ENCODE peak calls at places on chromosomes 1 and 21, in eight cellular contexts. A, B, T, H, R, U, O and J are unnamed samples.

GRCh38 chr1:169163059-169163458 is 56.6 kb downstream of the ATP1B1 start:
- DNase-seq in T (no peak), R (no peak), U (no peak), B (no peak), O (peak), A (no peak), H (no peak), J (no peak)

GRCh38 chr1:158931055-158931737 is at the start of gene PYHIN1:
- DNase-seq in R (no peak), O (no peak), A (no peak), B (no peak), U (no peak), T (no peak), H (peak), J (no peak)

GRCh38 chr1:203807211-203807610 is 11.8 kb downstream of the ZBED6 start:
- DNase-seq in H (no peak), T (no peak), B (peak), O (peak), A (no peak), U (no peak), R (no peak), J (no peak)

GRCh38 chr1:3501856-3502665 is 47.6 kb downstream of the ARHGEF16 start:
- DNase-seq in B (no peak), T (peak), R (peak), A (peak), U (peak), O (peak), H (no peak), J (peak)

GRCh38 chr1:192913683-192914082 is 104.8 kb downstream of the RGS2 start:
- DNase-seq in U (no peak), T (no peak), H (no peak), B (no peak), A (no peak), O (no peak), R (peak), J (no peak)

GRCh38 chr1:246063013-246063616 is 444.0 kb downstream of the SMYD3 start:
- DNase-seq in B (no peak), U (no peak), R (no peak), T (no peak), H (no peak), A (no peak), O (no peak), J (no peak)

GRCh38 chr1:220544901-220545303 is 17.0 kb downstream of the MARK1 start:
- DNase-seq in R (no peak), T (peak), A (no peak), O (no peak), U (peak), B (no peak), H (no peak), J (no peak)

GRCh38 chr1:145720556-145720877 is 1.2 kb downstream of the CD160 start:
- DNase-seq in T (no peak), R (no peak), O (peak), H (no peak), B (peak), A (no peak), U (peak), J (no peak)

GRCh38 chr21:38875694-38876492 is 70.2 kb downstream of the ETS2 start:
- DNase-seq in A (no peak), T (no peak), B (no peak), H (no peak), O (peak), R (no peak), U (no peak), J (no peak)

GRCh38 chr1:41557751-41558455 is 73.4 kb upstream of the EDN2 start:
- DNase-seq in T (no peak), R (no peak), U (no peak), B (no peak), H (no peak), O (no peak), A (peak), J (peak)

GRCh38 chr1:46303038-46303871 is at the start of the genes LRRC41 and UQCRH:
- DNase-seq in A (peak), H (peak), R (peak), T (peak), B (peak), O (peak), U (peak), J (peak)

GRCh38 chr21:17196619-17197018 is 316.2 kb upstream of the CXADR start:
- DNase-seq in B (no peak), O (no peak), U (no peak), H (no peak), A (no peak), T (no peak), R (no peak), J (no peak)

GRCh38 chr1:218397752-218398339 is 52.7 kb downstream of the TGFB2 start:
- DNase-seq in H (no peak), O (peak), B (no peak), R (no peak), U (peak), A (no peak), T (no peak), J (no peak)

GRCh38 chr21:42063578-42064521 is 7.3 kb upstream of the UMODL1 start:
- DNase-seq in H (peak), R (no peak), U (no peak), B (no peak), T (no peak), O (no peak), A (no peak), J (peak)

GRCh38 chr1:34186741-34187494 is 10.2 kb downstream of the C1orf94 start:
- DNase-seq in A (no peak), T (no peak), O (no peak), H (no peak), B (no peak), R (no peak), U (no peak), J (no peak)

GRCh38 chr21:15195768-15196167 is 131.0 kb upstream of the NRIP1 start:
- DNase-seq in B (no peak), A (peak), H (no peak), T (no peak), O (no peak), R (no peak), U (no peak), J (no peak)

GRCh38 chr1:186187601-186188000 is 187.5 kb downstream of the TPR start:
- DNase-seq in H (no peak), B (no peak), U (no peak), A (no peak), R (no peak), O (no peak), T (no peak), J (no peak)

GRCh38 chr1:41504126-41505035 is 19.9 kb upstream of the EDN2 start:
- DNase-seq in U (peak), R (no peak), B (no peak), O (peak), T (no peak), A (no peak), H (no peak), J (no peak)

GRCh38 chr1:227272428-227272827 is 45.9 kb downstream of the CDC42BPA start:
- DNase-seq in B (no peak), R (no peak), U (no peak), T (no peak), O (no peak), H (no peak), A (no peak), J (no peak)

GRCh38 chr1:32892368-32893197 is 6.3 kb downstream of the HPCA start:
- DNase-seq in B (no peak), A (no peak), T (peak), R (peak), U (peak), H (no peak), O (no peak), J (peak)

GRCh38 chr1:174704300-174704699 is 256.5 kb downstream of the GPR52 start:
- DNase-seq in T (no peak), B (no peak), H (no peak), O (no peak), R (no peak), U (no peak), A (no peak), J (no peak)

GRCh38 chr1:229022595-229023350 is 248.1 kb upstream of the RAB4A start:
- DNase-seq in R (no peak), H (no peak), T (no peak), B (no peak), A (no peak), U (no peak), O (no peak), J (no peak)

GRCh38 chr1:5525597-5526384 is 466.4 kb downstream of the NPHP4 start:
- DNase-seq in A (no peak), T (no peak), H (no peak), O (no peak), U (no peak), B (no peak), R (no peak), J (no peak)

GRCh38 chr1:51294566-51295184 is 35.7 kb downstream of the TTC39A start:
- DNase-seq in T (no peak), O (no peak), A (no peak), B (no peak), H (no peak), U (no peak), R (no peak), J (no peak)

GRCh38 chr1:4626061-4626460 is 28.3 kb upstream of the AJAP1 start:
- DNase-seq in R (no peak), A (no peak), H (no peak), O (no peak), U (no peak), T (no peak), B (no peak), J (no peak)

GRCh38 chr1:153968000-153968363 is 280 bp downstream of the CREB3L4 start:
- DNase-seq in H (no peak), T (peak), O (no peak), A (no peak), U (no peak), R (peak), B (no peak), J (peak)

GRCh38 chr1:10975567-10976326 is 36.7 kb upstream of the TARDBP start:
- DNase-seq in T (no peak), A (no peak), H (no peak), U (peak), B (peak), O (peak), R (no peak), J (no peak)

GRCh38 chr1:27660300-27660837 is 11.6 kb downstream of the IFI6 start:
- DNase-seq in O (no peak), A (no peak), R (no peak), T (no peak), H (no peak), B (no peak), U (no peak), J (no peak)

GRCh38 chr1:101002551-101002950 is 23.0 kb downstream of the DPH5 start:
- DNase-seq in O (peak), R (no peak), B (no peak), U (peak), T (no peak), A (no peak), H (no peak), J (no peak)

GRCh38 chr1:55476445-55477015 is 261.4 kb upstream of the USP24 start:
- DNase-seq in T (no peak), B (no peak), R (no peak), H (no peak), A (no peak), O (no peak), U (no peak), J (no peak)

GRCh38 chr1:27567931-27568246 is 36.1 kb downstream of the AHDC1 start:
- DNase-seq in T (no peak), B (no peak), U (no peak), A (no peak), O (no peak), R (no peak), H (no peak), J (no peak)

GRCh38 chr1:9135145-9135836 is 6.4 kb upstream of the GPR157 start:
- DNase-seq in U (peak), T (no peak), R (no peak), B (no peak), H (no peak), O (no peak), A (no peak), J (peak)
- H3K27ac ChIP-seq in U (no peak), T (no peak), R (no peak), B (no peak), H (no peak), O (no peak), A (no peak), J (no peak)

GRCh38 chr21:44296916-44297315 is 2.9 kb upstream of the PFKL start:
- DNase-seq in U (no peak), H (no peak), R (no peak), A (no peak), O (no peak), B (no peak), T (no peak), J (no peak)
- H3K27ac ChIP-seq in U (no peak), H (no peak), R (no peak), A (no peak), O (no peak), B (no peak), T (no peak), J (no peak)

DNA sequence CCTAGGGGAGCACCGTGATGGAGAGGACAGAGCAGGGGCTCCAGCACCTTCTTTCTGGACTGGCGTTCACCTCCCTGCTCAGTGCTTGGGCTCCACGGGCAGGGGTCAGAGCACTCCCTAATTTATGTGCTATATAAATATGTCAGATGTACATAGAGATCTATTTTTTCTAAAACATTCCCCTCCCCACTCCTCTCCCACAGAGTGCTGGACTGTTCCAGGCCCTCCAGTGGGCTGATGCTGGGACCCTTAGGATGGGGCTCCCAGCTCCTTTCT is 5.2 kb downstream of the ELF3 start:
- DNase-seq in R (no peak), T (no peak), B (no peak), O (no peak), A (no peak), H (no peak), U (no peak), J (no peak)
- H3K27ac ChIP-seq in R (no peak), T (no peak), B (no peak), O (no peak), A (no peak), H (peak), U (no peak), J (no peak)

GRCh38 chr1:208272713-208273112 is 28.5 kb upstream of the PLXNA2 start:
- DNase-seq in U (no peak), O (no peak), B (no peak), T (no peak), A (no peak), H (no peak), R (no peak), J (no peak)
- H3K27ac ChIP-seq in U (no peak), O (no peak), B (no peak), T (no peak), A (no peak), H (no peak), R (no peak), J (no peak)

GRCh38 chr1:12544357-12544756 is 73.7 kb downstream of the DHRS3 start:
- DNase-seq in A (no peak), U (peak), H (no peak), O (no peak), R (no peak), B (no peak), T (no peak), J (no peak)

GRCh38 chr1:12546771-12547585 is 71.0 kb downstream of the DHRS3 start:
- DNase-seq in B (no peak), U (no peak), T (no peak), O (no peak), R (peak), H (no peak), A (peak), J (peak)

GRCh38 chr1:12542596-12543592 is 75.1 kb downstream of the DHRS3 start:
- DNase-seq in B (no peak), T (no peak), R (no peak), U (no peak), A (no peak), O (no peak), H (no peak), J (no peak)

GRCh38 chr1:12543747-12544146 is 74.3 kb downstream of the DHRS3 start:
- DNase-seq in U (no peak), R (no peak), B (no peak), H (no peak), O (peak), A (peak), T (no peak), J (no peak)

DNA sequence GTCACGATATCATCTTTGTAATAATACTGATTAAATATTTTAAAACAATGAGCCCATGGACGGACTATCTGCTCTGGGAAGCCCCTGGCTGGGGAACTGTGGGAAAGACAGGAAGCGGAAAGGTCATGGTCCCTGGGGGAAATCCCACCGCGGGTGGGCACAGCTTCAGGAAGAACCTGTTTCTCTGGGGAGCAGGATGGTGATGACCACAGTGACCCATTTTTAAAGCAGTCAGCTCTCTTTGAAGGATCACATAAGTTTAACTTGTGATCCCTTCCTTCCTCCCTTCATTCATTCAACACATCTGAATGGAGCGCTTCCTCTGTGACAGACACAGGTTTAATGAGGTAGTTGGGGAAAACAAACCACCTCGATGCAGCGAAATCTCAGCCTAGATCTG is 73.0 kb downstream of the DHRS3 start:
- DNase-seq in B (no peak), O (no peak), U (no peak), A (no peak), T (no peak), R (no peak), H (no peak), J (no peak)
- H3K27ac ChIP-seq in B (no peak), O (no peak), U (no peak), A (no peak), T (no peak), R (no peak), H (no peak), J (no peak)